ENCODE peak calls at places on chromosome 15, in ten cellular contexts. One of them, this sample, is unnamed.

GRCh38 chr15:40881351-40881750 is 7.3 kb upstream of the RHOV start:
- DNase-seq in IMR-90: no peak
- DNase-seq in stimulated activated naive CD8-positive, alpha-beta T cell treated with anti-CD3 and anti-CD28 coated beads, Interleukin-15, amount 100 ng/mL, for 72 hours: no peak
- DNase-seq in mucosa of descending colon: peak
- DNase-seq in C1 segment of cervical spinal cord: no peak
- DNase-seq in stimulated activated naive CD4-positive, alpha-beta T cell treated with Interleukin-2 at 50 U/mL for 16 hours: no peak
- DNase-seq in PC-3: no peak
- DNase-seq in activated CD4-positive, alpha-beta T cell treated with anti-CD3 and anti-CD28 coated beads, Interleukin-2, amount 50 U/mL, for 1 hour: no peak
- DNase-seq in activated T-cell treated with anti-CD3 and anti-CD28 coated beads, Interleukin-2, amount 50 U/mL, for 48 hours: no peak
- DNase-seq in thyroid gland: no peak
- DNase-seq in this sample: no peak

GRCh38 chr15:97319316-97319715 is 641.2 kb upstream of the ARRDC4 start:
- DNase-seq in C1 segment of cervical spinal cord: no peak
- DNase-seq in IMR-90: no peak
- DNase-seq in thyroid gland: no peak
- DNase-seq in PC-3: no peak
- DNase-seq in activated T-cell treated with anti-CD3 and anti-CD28 coated beads, Interleukin-2, amount 50 U/mL, for 48 hours: no peak
- DNase-seq in activated CD4-positive, alpha-beta T cell treated with anti-CD3 and anti-CD28 coated beads, Interleukin-2, amount 50 U/mL, for 1 hour: no peak
- DNase-seq in stimulated activated naive CD8-positive, alpha-beta T cell treated with anti-CD3 and anti-CD28 coated beads, Interleukin-15, amount 100 ng/mL, for 72 hours: no peak
- DNase-seq in mucosa of descending colon: no peak
- DNase-seq in stimulated activated naive CD4-positive, alpha-beta T cell treated with Interleukin-2 at 50 U/mL for 16 hours: no peak
- DNase-seq in this sample: no peak

GRCh38 chr15:34879112-34879511 is 83.8 kb upstream of the ACTC1 start:
- DNase-seq in mucosa of descending colon: no peak
- DNase-seq in thyroid gland: no peak
- DNase-seq in activated CD4-positive, alpha-beta T cell treated with anti-CD3 and anti-CD28 coated beads, Interleukin-2, amount 50 U/mL, for 1 hour: no peak
- DNase-seq in activated T-cell treated with anti-CD3 and anti-CD28 coated beads, Interleukin-2, amount 50 U/mL, for 48 hours: no peak
- DNase-seq in stimulated activated naive CD4-positive, alpha-beta T cell treated with Interleukin-2 at 50 U/mL for 16 hours: no peak
- DNase-seq in PC-3: no peak
- DNase-seq in IMR-90: no peak
- DNase-seq in stimulated activated naive CD8-positive, alpha-beta T cell treated with anti-CD3 and anti-CD28 coated beads, Interleukin-15, amount 100 ng/mL, for 72 hours: no peak
- DNase-seq in C1 segment of cervical spinal cord: no peak
- DNase-seq in this sample: no peak

GRCh38 chr15:56734013-56734625 is 810 bp upstream of the ZNF280D start:
- DNase-seq in PC-3: no peak
- DNase-seq in thyroid gland: peak
- DNase-seq in stimulated activated naive CD4-positive, alpha-beta T cell treated with Interleukin-2 at 50 U/mL for 16 hours: no peak
- DNase-seq in activated CD4-positive, alpha-beta T cell treated with anti-CD3 and anti-CD28 coated beads, Interleukin-2, amount 50 U/mL, for 1 hour: no peak
- DNase-seq in stimulated activated naive CD8-positive, alpha-beta T cell treated with anti-CD3 and anti-CD28 coated beads, Interleukin-15, amount 100 ng/mL, for 72 hours: no peak
- DNase-seq in C1 segment of cervical spinal cord: no peak
- DNase-seq in mucosa of descending colon: no peak
- DNase-seq in IMR-90: no peak
- DNase-seq in activated T-cell treated with anti-CD3 and anti-CD28 coated beads, Interleukin-2, amount 50 U/mL, for 48 hours: no peak
- DNase-seq in this sample: no peak

GRCh38 chr15:63596666-63597032 is 538 bp upstream of the FBXL22 start:
- DNase-seq in stimulated activated naive CD4-positive, alpha-beta T cell treated with Interleukin-2 at 50 U/mL for 16 hours: no peak
- DNase-seq in thyroid gland: no peak
- DNase-seq in PC-3: no peak
- DNase-seq in stimulated activated naive CD8-positive, alpha-beta T cell treated with anti-CD3 and anti-CD28 coated beads, Interleukin-15, amount 100 ng/mL, for 72 hours: no peak
- DNase-seq in C1 segment of cervical spinal cord: no peak
- DNase-seq in mucosa of descending colon: no peak
- DNase-seq in IMR-90: no peak
- DNase-seq in activated T-cell treated with anti-CD3 and anti-CD28 coated beads, Interleukin-2, amount 50 U/mL, for 48 hours: no peak
- DNase-seq in activated CD4-positive, alpha-beta T cell treated with anti-CD3 and anti-CD28 coated beads, Interleukin-2, amount 50 U/mL, for 1 hour: no peak
- DNase-seq in this sample: no peak

GRCh38 chr15:55552926-55553325 is 35.2 kb downstream of the PYGO1 start:
- DNase-seq in PC-3: no peak
- DNase-seq in thyroid gland: peak
- DNase-seq in mucosa of descending colon: no peak
- DNase-seq in activated T-cell treated with anti-CD3 and anti-CD28 coated beads, Interleukin-2, amount 50 U/mL, for 48 hours: no peak
- DNase-seq in activated CD4-positive, alpha-beta T cell treated with anti-CD3 and anti-CD28 coated beads, Interleukin-2, amount 50 U/mL, for 1 hour: no peak
- DNase-seq in C1 segment of cervical spinal cord: no peak
- DNase-seq in stimulated activated naive CD8-positive, alpha-beta T cell treated with anti-CD3 and anti-CD28 coated beads, Interleukin-15, amount 100 ng/mL, for 72 hours: no peak
- DNase-seq in stimulated activated naive CD4-positive, alpha-beta T cell treated with Interleukin-2 at 50 U/mL for 16 hours: no peak
- DNase-seq in IMR-90: peak
- DNase-seq in this sample: no peak

GRCh38 chr15:39621210-39621609 is 40.3 kb downstream of the THBS1 start:
- DNase-seq in IMR-90: no peak
- DNase-seq in PC-3: peak
- DNase-seq in C1 segment of cervical spinal cord: no peak
- DNase-seq in activated CD4-positive, alpha-beta T cell treated with anti-CD3 and anti-CD28 coated beads, Interleukin-2, amount 50 U/mL, for 1 hour: no peak
- DNase-seq in stimulated activated naive CD8-positive, alpha-beta T cell treated with anti-CD3 and anti-CD28 coated beads, Interleukin-15, amount 100 ng/mL, for 72 hours: no peak
- DNase-seq in stimulated activated naive CD4-positive, alpha-beta T cell treated with Interleukin-2 at 50 U/mL for 16 hours: no peak
- DNase-seq in thyroid gland: no peak
- DNase-seq in activated T-cell treated with anti-CD3 and anti-CD28 coated beads, Interleukin-2, amount 50 U/mL, for 48 hours: no peak
- DNase-seq in mucosa of descending colon: no peak
- DNase-seq in this sample: no peak

GRCh38 chr15:68500363-68501317 is 68.7 kb upstream of the ITGA11 start:
- DNase-seq in PC-3: no peak
- DNase-seq in mucosa of descending colon: no peak
- DNase-seq in C1 segment of cervical spinal cord: no peak
- DNase-seq in activated T-cell treated with anti-CD3 and anti-CD28 coated beads, Interleukin-2, amount 50 U/mL, for 48 hours: no peak
- DNase-seq in stimulated activated naive CD4-positive, alpha-beta T cell treated with Interleukin-2 at 50 U/mL for 16 hours: no peak
- DNase-seq in activated CD4-positive, alpha-beta T cell treated with anti-CD3 and anti-CD28 coated beads, Interleukin-2, amount 50 U/mL, for 1 hour: no peak
- DNase-seq in thyroid gland: no peak
- DNase-seq in IMR-90: no peak
- DNase-seq in stimulated activated naive CD8-positive, alpha-beta T cell treated with anti-CD3 and anti-CD28 coated beads, Interleukin-15, amount 100 ng/mL, for 72 hours: no peak
- DNase-seq in this sample: no peak

GRCh38 chr15:47987461-47987860 is 133.3 kb upstream of the SLC24A5 start:
- DNase-seq in thyroid gland: no peak
- DNase-seq in activated T-cell treated with anti-CD3 and anti-CD28 coated beads, Interleukin-2, amount 50 U/mL, for 48 hours: no peak
- DNase-seq in stimulated activated naive CD4-positive, alpha-beta T cell treated with Interleukin-2 at 50 U/mL for 16 hours: no peak
- DNase-seq in PC-3: no peak
- DNase-seq in C1 segment of cervical spinal cord: no peak
- DNase-seq in activated CD4-positive, alpha-beta T cell treated with anti-CD3 and anti-CD28 coated beads, Interleukin-2, amount 50 U/mL, for 1 hour: no peak
- DNase-seq in IMR-90: no peak
- DNase-seq in mucosa of descending colon: no peak
- DNase-seq in stimulated activated naive CD8-positive, alpha-beta T cell treated with anti-CD3 and anti-CD28 coated beads, Interleukin-15, amount 100 ng/mL, for 72 hours: no peak
- DNase-seq in this sample: no peak

GRCh38 chr15:61527836-61528589 is 298.9 kb upstream of the RORA start:
- DNase-seq in stimulated activated naive CD4-positive, alpha-beta T cell treated with Interleukin-2 at 50 U/mL for 16 hours: no peak
- DNase-seq in IMR-90: no peak
- DNase-seq in activated T-cell treated with anti-CD3 and anti-CD28 coated beads, Interleukin-2, amount 50 U/mL, for 48 hours: no peak
- DNase-seq in mucosa of descending colon: no peak
- DNase-seq in stimulated activated naive CD8-positive, alpha-beta T cell treated with anti-CD3 and anti-CD28 coated beads, Interleukin-15, amount 100 ng/mL, for 72 hours: no peak
- DNase-seq in activated CD4-positive, alpha-beta T cell treated with anti-CD3 and anti-CD28 coated beads, Interleukin-2, amount 50 U/mL, for 1 hour: no peak
- DNase-seq in PC-3: no peak
- DNase-seq in C1 segment of cervical spinal cord: no peak
- DNase-seq in thyroid gland: no peak
- DNase-seq in this sample: no peak

GRCh38 chr15:25684521-25685215 is 178.5 kb downstream of the ATP10A start:
- DNase-seq in activated T-cell treated with anti-CD3 and anti-CD28 coated beads, Interleukin-2, amount 50 U/mL, for 48 hours: no peak
- DNase-seq in C1 segment of cervical spinal cord: no peak
- DNase-seq in PC-3: peak
- DNase-seq in mucosa of descending colon: no peak
- DNase-seq in stimulated activated naive CD4-positive, alpha-beta T cell treated with Interleukin-2 at 50 U/mL for 16 hours: no peak
- DNase-seq in activated CD4-positive, alpha-beta T cell treated with anti-CD3 and anti-CD28 coated beads, Interleukin-2, amount 50 U/mL, for 1 hour: no peak
- DNase-seq in stimulated activated naive CD8-positive, alpha-beta T cell treated with anti-CD3 and anti-CD28 coated beads, Interleukin-15, amount 100 ng/mL, for 72 hours: no peak
- DNase-seq in IMR-90: peak
- DNase-seq in thyroid gland: peak
- DNase-seq in this sample: peak

GRCh38 chr15:39774688-39775267 is 7.9 kb downstream of the FSIP1 start:
- DNase-seq in PC-3: no peak
- DNase-seq in stimulated activated naive CD8-positive, alpha-beta T cell treated with anti-CD3 and anti-CD28 coated beads, Interleukin-15, amount 100 ng/mL, for 72 hours: peak
- DNase-seq in mucosa of descending colon: no peak
- DNase-seq in activated T-cell treated with anti-CD3 and anti-CD28 coated beads, Interleukin-2, amount 50 U/mL, for 48 hours: peak
- DNase-seq in stimulated activated naive CD4-positive, alpha-beta T cell treated with Interleukin-2 at 50 U/mL for 16 hours: peak
- DNase-seq in C1 segment of cervical spinal cord: no peak
- DNase-seq in thyroid gland: no peak
- DNase-seq in activated CD4-positive, alpha-beta T cell treated with anti-CD3 and anti-CD28 coated beads, Interleukin-2, amount 50 U/mL, for 1 hour: peak
- DNase-seq in IMR-90: no peak
- DNase-seq in this sample: no peak

GRCh38 chr15:50066202-50066601 is 52.8 kb downstream of the ATP8B4 start:
- DNase-seq in thyroid gland: no peak
- DNase-seq in stimulated activated naive CD4-positive, alpha-beta T cell treated with Interleukin-2 at 50 U/mL for 16 hours: no peak
- DNase-seq in C1 segment of cervical spinal cord: no peak
- DNase-seq in activated T-cell treated with anti-CD3 and anti-CD28 coated beads, Interleukin-2, amount 50 U/mL, for 48 hours: no peak
- DNase-seq in PC-3: peak
- DNase-seq in mucosa of descending colon: no peak
- DNase-seq in stimulated activated naive CD8-positive, alpha-beta T cell treated with anti-CD3 and anti-CD28 coated beads, Interleukin-15, amount 100 ng/mL, for 72 hours: peak
- DNase-seq in IMR-90: peak
- DNase-seq in activated CD4-positive, alpha-beta T cell treated with anti-CD3 and anti-CD28 coated beads, Interleukin-2, amount 50 U/mL, for 1 hour: no peak
- DNase-seq in this sample: peak

GRCh38 chr15:68798695-68799094 is 22.0 kb downstream of the ANP32A start:
- DNase-seq in PC-3: no peak
- DNase-seq in stimulated activated naive CD4-positive, alpha-beta T cell treated with Interleukin-2 at 50 U/mL for 16 hours: no peak
- DNase-seq in mucosa of descending colon: no peak
- DNase-seq in activated T-cell treated with anti-CD3 and anti-CD28 coated beads, Interleukin-2, amount 50 U/mL, for 48 hours: no peak
- DNase-seq in activated CD4-positive, alpha-beta T cell treated with anti-CD3 and anti-CD28 coated beads, Interleukin-2, amount 50 U/mL, for 1 hour: no peak
- DNase-seq in thyroid gland: no peak
- DNase-seq in stimulated activated naive CD8-positive, alpha-beta T cell treated with anti-CD3 and anti-CD28 coated beads, Interleukin-15, amount 100 ng/mL, for 72 hours: no peak
- DNase-seq in IMR-90: no peak
- DNase-seq in C1 segment of cervical spinal cord: no peak
- DNase-seq in this sample: no peak

GRCh38 chr15:48962662-48963523 is 826 bp downstream of the SHC4 start:
- DNase-seq in stimulated activated naive CD4-positive, alpha-beta T cell treated with Interleukin-2 at 50 U/mL for 16 hours: no peak
- DNase-seq in activated T-cell treated with anti-CD3 and anti-CD28 coated beads, Interleukin-2, amount 50 U/mL, for 48 hours: peak
- DNase-seq in mucosa of descending colon: no peak
- DNase-seq in IMR-90: peak
- DNase-seq in C1 segment of cervical spinal cord: no peak
- DNase-seq in PC-3: peak
- DNase-seq in stimulated activated naive CD8-positive, alpha-beta T cell treated with anti-CD3 and anti-CD28 coated beads, Interleukin-15, amount 100 ng/mL, for 72 hours: no peak
- DNase-seq in thyroid gland: peak
- DNase-seq in activated CD4-positive, alpha-beta T cell treated with anti-CD3 and anti-CD28 coated beads, Interleukin-2, amount 50 U/mL, for 1 hour: no peak
- DNase-seq in this sample: no peak

GRCh38 chr15:58521293-58521991 is 89.7 kb downstream of the LIPC start:
- DNase-seq in activated T-cell treated with anti-CD3 and anti-CD28 coated beads, Interleukin-2, amount 50 U/mL, for 48 hours: no peak
- DNase-seq in PC-3: peak
- DNase-seq in mucosa of descending colon: peak
- DNase-seq in C1 segment of cervical spinal cord: peak
- DNase-seq in activated CD4-positive, alpha-beta T cell treated with anti-CD3 and anti-CD28 coated beads, Interleukin-2, amount 50 U/mL, for 1 hour: no peak
- DNase-seq in stimulated activated naive CD8-positive, alpha-beta T cell treated with anti-CD3 and anti-CD28 coated beads, Interleukin-15, amount 100 ng/mL, for 72 hours: no peak
- DNase-seq in stimulated activated naive CD4-positive, alpha-beta T cell treated with Interleukin-2 at 50 U/mL for 16 hours: no peak
- DNase-seq in thyroid gland: peak
- DNase-seq in IMR-90: peak
- DNase-seq in this sample: peak

GRCh38 chr15:85597155-85597815 is 197.4 kb downstream of the KLHL25 start:
- DNase-seq in stimulated activated naive CD4-positive, alpha-beta T cell treated with Interleukin-2 at 50 U/mL for 16 hours: no peak
- DNase-seq in activated T-cell treated with anti-CD3 and anti-CD28 coated beads, Interleukin-2, amount 50 U/mL, for 48 hours: no peak
- DNase-seq in C1 segment of cervical spinal cord: no peak
- DNase-seq in stimulated activated naive CD8-positive, alpha-beta T cell treated with anti-CD3 and anti-CD28 coated beads, Interleukin-15, amount 100 ng/mL, for 72 hours: no peak
- DNase-seq in thyroid gland: no peak
- DNase-seq in PC-3: no peak
- DNase-seq in mucosa of descending colon: no peak
- DNase-seq in IMR-90: no peak
- DNase-seq in activated CD4-positive, alpha-beta T cell treated with anti-CD3 and anti-CD28 coated beads, Interleukin-2, amount 50 U/mL, for 1 hour: no peak
- DNase-seq in this sample: no peak

GRCh38 chr15:79431636-79432344 is at the start of gene MINAR1:
- DNase-seq in mucosa of descending colon: no peak
- DNase-seq in IMR-90: peak
- DNase-seq in activated CD4-positive, alpha-beta T cell treated with anti-CD3 and anti-CD28 coated beads, Interleukin-2, amount 50 U/mL, for 1 hour: no peak
- DNase-seq in thyroid gland: peak
- DNase-seq in C1 segment of cervical spinal cord: no peak
- DNase-seq in stimulated activated naive CD4-positive, alpha-beta T cell treated with Interleukin-2 at 50 U/mL for 16 hours: no peak
- DNase-seq in activated T-cell treated with anti-CD3 and anti-CD28 coated beads, Interleukin-2, amount 50 U/mL, for 48 hours: peak
- DNase-seq in PC-3: peak
- DNase-seq in stimulated activated naive CD8-positive, alpha-beta T cell treated with anti-CD3 and anti-CD28 coated beads, Interleukin-15, amount 100 ng/mL, for 72 hours: no peak
- DNase-seq in this sample: no peak

GRCh38 chr15:92714071-92714456 is 58.5 kb upstream of the FAM174B start:
- DNase-seq in IMR-90: peak
- DNase-seq in activated CD4-positive, alpha-beta T cell treated with anti-CD3 and anti-CD28 coated beads, Interleukin-2, amount 50 U/mL, for 1 hour: no peak
- DNase-seq in activated T-cell treated with anti-CD3 and anti-CD28 coated beads, Interleukin-2, amount 50 U/mL, for 48 hours: no peak
- DNase-seq in mucosa of descending colon: no peak
- DNase-seq in thyroid gland: peak
- DNase-seq in stimulated activated naive CD4-positive, alpha-beta T cell treated with Interleukin-2 at 50 U/mL for 16 hours: no peak
- DNase-seq in stimulated activated naive CD8-positive, alpha-beta T cell treated with anti-CD3 and anti-CD28 coated beads, Interleukin-15, amount 100 ng/mL, for 72 hours: no peak
- DNase-seq in C1 segment of cervical spinal cord: no peak
- DNase-seq in PC-3: peak
- DNase-seq in this sample: no peak

GRCh38 chr15:90239371-90239770 is 5.4 kb downstream of the GDPGP1 start:
- DNase-seq in IMR-90: no peak
- DNase-seq in PC-3: no peak
- DNase-seq in activated T-cell treated with anti-CD3 and anti-CD28 coated beads, Interleukin-2, amount 50 U/mL, for 48 hours: no peak
- DNase-seq in stimulated activated naive CD8-positive, alpha-beta T cell treated with anti-CD3 and anti-CD28 coated beads, Interleukin-15, amount 100 ng/mL, for 72 hours: no peak
- DNase-seq in C1 segment of cervical spinal cord: no peak
- DNase-seq in activated CD4-positive, alpha-beta T cell treated with anti-CD3 and anti-CD28 coated beads, Interleukin-2, amount 50 U/mL, for 1 hour: no peak
- DNase-seq in mucosa of descending colon: no peak
- DNase-seq in thyroid gland: no peak
- DNase-seq in stimulated activated naive CD4-positive, alpha-beta T cell treated with Interleukin-2 at 50 U/mL for 16 hours: no peak
- DNase-seq in this sample: no peak

GRCh38 chr15:44719293-44719999 is 8.1 kb downstream of the B2M start:
- DNase-seq in stimulated activated naive CD4-positive, alpha-beta T cell treated with Interleukin-2 at 50 U/mL for 16 hours: peak
- DNase-seq in activated CD4-positive, alpha-beta T cell treated with anti-CD3 and anti-CD28 coated beads, Interleukin-2, amount 50 U/mL, for 1 hour: peak
- DNase-seq in PC-3: peak
- DNase-seq in C1 segment of cervical spinal cord: no peak
- DNase-seq in IMR-90: peak
- DNase-seq in mucosa of descending colon: no peak
- DNase-seq in activated T-cell treated with anti-CD3 and anti-CD28 coated beads, Interleukin-2, amount 50 U/mL, for 48 hours: peak
- DNase-seq in stimulated activated naive CD8-positive, alpha-beta T cell treated with anti-CD3 and anti-CD28 coated beads, Interleukin-15, amount 100 ng/mL, for 72 hours: peak
- DNase-seq in thyroid gland: no peak
- DNase-seq in this sample: no peak

GRCh38 chr15:62306851-62307504 is 141.9 kb upstream of the C2CD4B start:
- DNase-seq in thyroid gland: peak
- DNase-seq in mucosa of descending colon: no peak
- DNase-seq in C1 segment of cervical spinal cord: no peak
- DNase-seq in IMR-90: peak
- DNase-seq in stimulated activated naive CD4-positive, alpha-beta T cell treated with Interleukin-2 at 50 U/mL for 16 hours: no peak
- DNase-seq in stimulated activated naive CD8-positive, alpha-beta T cell treated with anti-CD3 and anti-CD28 coated beads, Interleukin-15, amount 100 ng/mL, for 72 hours: no peak
- DNase-seq in activated CD4-positive, alpha-beta T cell treated with anti-CD3 and anti-CD28 coated beads, Interleukin-2, amount 50 U/mL, for 1 hour: no peak
- DNase-seq in activated T-cell treated with anti-CD3 and anti-CD28 coated beads, Interleukin-2, amount 50 U/mL, for 48 hours: peak
- DNase-seq in PC-3: peak
- DNase-seq in this sample: peak

GRCh38 chr15:59662260-59662659 is 4.9 kb upstream of the GTF2A2 start:
- DNase-seq in stimulated activated naive CD8-positive, alpha-beta T cell treated with anti-CD3 and anti-CD28 coated beads, Interleukin-15, amount 100 ng/mL, for 72 hours: no peak
- DNase-seq in C1 segment of cervical spinal cord: no peak
- DNase-seq in activated CD4-positive, alpha-beta T cell treated with anti-CD3 and anti-CD28 coated beads, Interleukin-2, amount 50 U/mL, for 1 hour: no peak
- DNase-seq in activated T-cell treated with anti-CD3 and anti-CD28 coated beads, Interleukin-2, amount 50 U/mL, for 48 hours: no peak
- DNase-seq in IMR-90: peak
- DNase-seq in stimulated activated naive CD4-positive, alpha-beta T cell treated with Interleukin-2 at 50 U/mL for 16 hours: no peak
- DNase-seq in mucosa of descending colon: no peak
- DNase-seq in thyroid gland: no peak
- DNase-seq in PC-3: no peak
- DNase-seq in this sample: no peak

This sample was measured in HFF-Myc.